ENCODE peak calls at places on chromosomes 6 and 20, in ten cellular contexts. O is fibroblast of pulmonary artery, T is heart left ventricle, E is right atrium auricular region, G is endodermal cell, Q is transverse colon, Y is HCT116, F is fibroblast of lung, M is lower lobe of right lung, I is GM12878. L is an unnamed sample.
A peak's percentile ranks its signal among the peaks of the same experiment; 100 is the strongest.

GRCh38 chr6:106692112-106692822 is 62.9 kb downstream of the QRSL1 start:
- DNase-seq in O (peak; percentile 36), T (no peak), E (no peak), G (peak; percentile 79), Q (peak; percentile 40), Y (no peak), F (peak; percentile 34), M (no peak), I (no peak), L (no peak)

GRCh38 chr6:142900467-142900961 is 44.5 kb downstream of the HIVEP2 start:
- DNase-seq in O (peak; percentile 30), T (peak; percentile 26), E (no peak), G (no peak), Q (no peak), Y (no peak), F (no peak), M (no peak), I (no peak), L (no peak)

GRCh38 chr20:63183422-63184146 is 32.3 kb downstream of the YTHDF1 start:
- DNase-seq in O (peak; percentile 24), T (no peak), E (no peak), G (peak; percentile 92), Q (peak; percentile 27), Y (peak; percentile 8), F (peak; percentile 17), M (peak; percentile 62), I (no peak), L (peak; percentile 4)

GRCh38 chr20:63402178-63402859 is 41.2 kb upstream of the CHRNA4 start:
- DNase-seq in O (no peak), T (no peak), E (no peak), G (no peak), Q (no peak), Y (no peak), F (no peak), M (no peak), I (no peak), L (no peak)

GRCh38 chr6:165941249-165941648 is 226.4 kb downstream of the TBXT start:
- DNase-seq in O (no peak), T (no peak), E (no peak), G (no peak), Q (no peak), Y (no peak), F (no peak), M (no peak), I (no peak), L (no peak)

GRCh38 chr6:31712296-31712695 is 2.9 kb upstream of the LY6G6D start:
- DNase-seq in O (no peak), T (no peak), E (no peak), G (peak; percentile 47), Q (peak; percentile 45), Y (no peak), F (no peak), M (no peak), I (no peak), L (no peak)

GRCh38 chr20:3797226-3797545 is 1.1 kb downstream of the CDC25B start:
- DNase-seq in O (no peak), T (peak; percentile 18), E (no peak), G (no peak), Q (no peak), Y (no peak), F (no peak), M (peak; percentile 38), I (no peak), L (no peak)

GRCh38 chr20:22686097-22686496 is 101.7 kb upstream of the FOXA2 start:
- DNase-seq in O (peak; percentile 75), T (peak; percentile 71), E (no peak), G (peak; percentile 92), Q (peak; percentile 23), Y (peak; percentile 46), F (peak; percentile 61), M (peak; percentile 68), I (no peak), L (no peak)

GRCh38 chr6:46473866-46474265 is 17.4 kb downstream of the RCAN2 start:
- DNase-seq in O (no peak), T (no peak), E (no peak), G (no peak), Q (no peak), Y (no peak), F (no peak), M (no peak), I (no peak), L (no peak)

GRCh38 chr20:38504368-38505090 is 31.9 kb downstream of the RALGAPB start:
- DNase-seq in O (no peak), T (no peak), E (no peak), G (no peak), Q (no peak), Y (no peak), F (no peak), M (no peak), I (no peak), L (no peak)

GRCh38 chr6:18242062-18242851 is 22.1 kb downstream of the DEK start:
- DNase-seq in O (peak; percentile 90), T (no peak), E (no peak), G (no peak), Q (no peak), Y (peak; percentile 72), F (peak; percentile 90), M (no peak), I (no peak), L (no peak)

GRCh38 chr20:4666001-4666470 is 55.7 kb upstream of the PRND start:
- DNase-seq in O (peak; percentile 51), T (no peak), E (no peak), G (no peak), Q (peak; percentile 23), Y (no peak), F (peak; percentile 30), M (no peak), I (no peak), L (no peak)

DNA sequence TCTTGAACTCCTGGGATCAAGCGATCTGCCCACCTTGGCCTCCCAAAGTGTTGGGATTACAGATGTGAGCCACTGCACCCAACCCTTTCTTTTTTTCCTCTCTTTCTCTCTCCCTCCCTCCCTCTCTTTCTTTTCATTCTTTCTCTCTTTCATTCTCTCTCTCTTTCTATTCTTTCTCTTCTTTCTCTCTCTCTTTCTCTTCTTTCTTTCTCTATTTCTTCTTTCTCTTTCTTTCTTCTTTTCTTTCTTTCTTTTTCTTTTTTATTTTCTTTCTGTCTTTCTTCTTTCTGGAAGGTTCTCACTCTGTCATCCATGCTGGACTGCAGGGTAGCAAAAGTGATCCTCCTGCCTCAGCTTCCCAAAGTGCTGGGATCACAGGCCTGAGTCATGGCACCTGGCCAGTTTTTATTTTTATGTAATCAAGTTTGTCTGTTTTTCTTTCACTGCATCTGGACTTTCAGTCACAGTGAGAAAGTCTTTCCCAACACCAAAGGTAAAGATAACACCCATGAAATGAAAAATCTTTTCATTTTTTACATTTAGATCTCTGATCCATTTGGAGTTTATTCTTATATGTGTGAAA is 20.2 kb upstream of the BCLAF1 start:
- DNase-seq in O (no peak), T (no peak), E (no peak), G (no peak), Q (no peak), Y (no peak), F (no peak), M (no peak), I (no peak), L (no peak)
- H3K4me3 ChIP-seq in O (no peak overlapping the region), T (no peak overlapping the region), E (no peak overlapping the region), G (no peak overlapping the region), Q (no peak overlapping the region), Y (no peak overlapping the region), F (no peak overlapping the region), M (no peak overlapping the region), I (no peak overlapping the region), L (no peak overlapping the region)

DNA sequence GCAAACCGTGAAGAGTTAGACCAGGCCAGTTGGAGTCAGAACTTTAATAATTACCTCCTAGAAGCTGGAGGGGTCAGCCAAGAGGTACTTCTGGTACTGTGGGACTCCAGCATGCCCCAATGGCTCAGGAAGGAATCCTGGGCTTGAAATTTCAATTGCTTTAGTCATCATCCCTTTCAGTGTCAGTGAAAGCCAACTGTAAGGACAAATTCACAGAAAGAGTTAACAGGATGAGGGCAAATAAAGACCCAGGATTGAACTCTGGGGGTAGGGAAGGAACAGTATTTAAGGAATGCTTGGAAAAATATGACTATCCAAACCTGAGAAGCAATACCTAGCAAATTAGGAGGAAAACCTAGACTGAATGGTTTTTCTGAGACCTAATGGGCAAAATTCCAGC is 735.1 kb upstream of the MARCKS start:
- DNase-seq in O (peak; percentile 91), T (peak; percentile 30), E (no peak), G (peak; percentile 66), Q (no peak), Y (peak; percentile 73), F (peak; percentile 76), M (no peak), I (no peak), L (no peak)
- TF ChIP-seq CTCF in O (peak; percentile 47), T (peak; percentile 14), E (no peak), G (peak; percentile 63), Q (no peak), Y (peak; percentile 38), F (no peak), M (no peak), I (no peak), L (no peak)

GRCh38 chr20:54086444-54087134 is 16.2 kb upstream of the BCAS1 start:
- DNase-seq in O (peak; percentile 24), T (no peak), E (no peak), G (no peak), Q (no peak), Y (no peak), F (peak; percentile 48), M (no peak), I (no peak), L (no peak)

GRCh38 chr20:54084193-54084592 is 13.8 kb upstream of the BCAS1 start:
- DNase-seq in O (no peak), T (no peak), E (no peak), G (no peak), Q (no peak), Y (no peak), F (no peak), M (no peak), I (no peak), L (no peak)

GRCh38 chr20:54084727-54085368 is 14.5 kb upstream of the BCAS1 start:
- DNase-seq in O (no peak), T (no peak), E (no peak), G (no peak), Q (no peak), Y (no peak), F (no peak), M (no peak), I (no peak), L (no peak)

GRCh38 chr20:54085910-54086309 is 15.5 kb upstream of the BCAS1 start:
- DNase-seq in O (no peak), T (no peak), E (no peak), G (no peak), Q (no peak), Y (no peak), F (no peak), M (no peak), I (no peak), L (no peak)

DNA sequence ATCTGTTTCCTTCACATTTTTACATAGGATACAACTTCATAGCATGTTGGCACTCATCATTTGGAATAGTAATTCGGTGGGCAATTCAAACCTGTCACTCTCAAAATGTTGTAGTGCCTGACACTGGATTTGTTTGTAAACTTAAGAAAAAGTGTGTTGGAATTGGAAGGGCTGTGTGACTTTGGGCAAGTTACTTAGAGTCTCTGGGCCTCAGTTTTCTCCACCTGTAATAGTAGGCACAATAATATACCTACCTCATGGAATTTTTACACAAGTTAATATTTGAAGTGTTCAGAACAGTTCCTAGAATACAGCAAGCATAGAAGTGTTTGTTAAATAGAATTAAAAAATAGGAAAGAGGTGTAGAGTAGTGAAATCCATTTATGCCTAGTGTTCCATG is 15.0 kb upstream of the BCAS1 start:
- DNase-seq in O (no peak), T (no peak), E (no peak), G (no peak), Q (no peak), Y (no peak), F (no peak), M (no peak), I (no peak), L (no peak)
- H3K4me3 ChIP-seq in O (no peak overlapping the region), T (no peak overlapping the region), E (no peak overlapping the region), G (no peak overlapping the region), Q (no peak overlapping the region), Y (no peak overlapping the region), F (no peak overlapping the region), M (no peak overlapping the region), I (no peak overlapping the region), L (no peak overlapping the region)

GRCh38 chr6:112383191-112383590 is 36.1 kb downstream of the RFPL4B start:
- DNase-seq in O (no peak), T (no peak), E (no peak), G (no peak), Q (no peak), Y (no peak), F (no peak), M (no peak), I (no peak), L (no peak)
- TF ChIP-seq CTCF in O (no peak), T (no peak), E (no peak), G (no peak), Q (no peak), Y (no peak), F (no peak), M (no peak), I (no peak), L (no peak)